ENCODE peak calls at places on chromosomes 1 and 21, in four cellular contexts. One of them, this sample, is unnamed.

GRCh38 chr1:25848531-25848930 is 10.7 kb downstream of the AUNIP start:
- DNase-seq in lung: no peak
- DNase-seq in psoas muscle: no peak
- DNase-seq in omental fat pad: no peak
- DNase-seq in this sample: no peak

GRCh38 chr1:92299477-92300125 is 742 bp downstream of the RPAP2 start:
- DNase-seq in omental fat pad: no peak
- DNase-seq in lung: no peak
- DNase-seq in psoas muscle: no peak
- DNase-seq in this sample: no peak

GRCh38 chr1:59188413-59189213 is 108.3 kb upstream of the FGGY start:
- DNase-seq in omental fat pad: no peak
- DNase-seq in lung: peak; percentile 39
- DNase-seq in psoas muscle: no peak
- DNase-seq in this sample: no peak

GRCh38 chr1:93519196-93519825 is 71.4 kb downstream of the FNBP1L start:
- DNase-seq in omental fat pad: no peak
- DNase-seq in psoas muscle: no peak
- DNase-seq in lung: no peak
- DNase-seq in this sample: no peak

GRCh38 chr1:87989346-87989745 is 660.7 kb downstream of the LMO4 start:
- DNase-seq in lung: no peak
- DNase-seq in omental fat pad: no peak
- DNase-seq in psoas muscle: no peak
- DNase-seq in this sample: no peak

GRCh38 chr1:58549231-58549958 is 2.9 kb upstream of the OMA1 start:
- DNase-seq in omental fat pad: no peak
- DNase-seq in lung: no peak
- DNase-seq in psoas muscle: no peak
- DNase-seq in this sample: no peak

GRCh38 chr1:6443339-6444115 is 19.0 kb downstream of the ESPN start:
- DNase-seq in omental fat pad: no peak
- DNase-seq in psoas muscle: no peak
- DNase-seq in lung: no peak
- DNase-seq in this sample: no peak

GRCh38 chr21:42531771-42532170 is 18.1 kb downstream of the SLC37A1 start:
- DNase-seq in lung: no peak
- DNase-seq in psoas muscle: no peak
- DNase-seq in omental fat pad: no peak
- DNase-seq in this sample: no peak

DNA sequence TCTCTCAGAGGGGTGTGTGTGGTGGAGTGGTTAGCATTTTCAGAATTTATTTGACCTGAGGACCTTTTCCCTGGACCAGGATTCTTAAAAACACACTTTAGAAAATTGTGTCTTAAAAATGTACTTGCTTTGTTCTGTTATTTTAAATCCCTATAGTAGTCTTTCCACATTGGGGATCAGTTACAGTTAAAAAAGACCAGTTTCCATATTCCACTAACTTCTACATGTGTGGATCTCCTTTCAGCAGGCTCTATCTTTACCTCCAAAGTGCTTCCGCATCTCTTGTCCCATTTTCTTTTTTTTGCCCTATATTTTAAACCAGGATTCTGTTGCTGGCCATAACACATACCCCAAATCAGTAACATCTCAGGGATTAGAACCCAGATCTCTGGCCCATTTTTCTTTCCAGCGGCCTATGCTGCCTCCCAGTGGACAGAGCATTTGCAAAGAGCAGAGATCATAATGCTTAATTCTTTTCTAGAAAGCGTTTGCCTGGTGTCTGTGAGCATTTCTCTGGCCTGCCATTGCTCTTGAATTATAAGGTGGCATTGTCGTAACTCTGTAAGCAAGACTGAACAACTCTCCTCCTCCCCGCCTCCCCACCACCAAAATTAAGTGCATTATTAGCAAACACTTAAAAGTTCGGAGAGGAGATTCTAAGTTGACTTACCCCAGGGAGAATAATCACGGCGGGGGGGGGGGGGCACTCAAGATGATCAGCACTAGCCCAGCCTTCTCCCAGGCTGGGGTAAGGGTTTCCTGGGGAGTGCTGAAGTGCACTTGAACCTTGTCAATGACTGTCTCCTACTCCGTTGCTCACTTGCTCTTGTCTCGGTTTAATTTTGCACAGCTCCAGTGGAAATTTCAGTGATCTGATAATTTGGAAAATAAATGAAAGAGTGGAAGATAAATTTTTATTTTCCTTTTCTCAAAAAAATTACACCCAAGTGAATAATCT is 58.9 kb downstream of the PBX1 start:
- DNase-seq in omental fat pad: no peak
- DNase-seq in lung: peak; percentile 50
- DNase-seq in psoas muscle: no peak
- DNase-seq in this sample: no peak
- TF ChIP-seq CTCF in omental fat pad: no peak
- TF ChIP-seq CTCF in lung: peak; percentile 20
- TF ChIP-seq CTCF in psoas muscle: peak; percentile 42
- TF ChIP-seq CTCF in this sample: no peak

GRCh38 chr21:36092676-36093075 is 22.9 kb downstream of the CBR1 start:
- DNase-seq in psoas muscle: no peak
- DNase-seq in omental fat pad: no peak
- DNase-seq in lung: no peak
- DNase-seq in this sample: no peak

GRCh38 chr21:36089946-36090345 is 20.1 kb downstream of the CBR1 start:
- DNase-seq in lung: no peak
- DNase-seq in psoas muscle: no peak
- DNase-seq in omental fat pad: no peak
- DNase-seq in this sample: no peak

GRCh38 chr21:36093512-36093911 is 23.7 kb downstream of the CBR1 start:
- DNase-seq in psoas muscle: no peak
- DNase-seq in lung: no peak
- DNase-seq in omental fat pad: no peak
- DNase-seq in this sample: no peak

GRCh38 chr21:36082140-36082742 is 12.4 kb downstream of the CBR1 start:
- DNase-seq in omental fat pad: no peak
- DNase-seq in lung: no peak
- DNase-seq in psoas muscle: no peak
- DNase-seq in this sample: no peak

GRCh38 chr21:36087362-36088138 is 17.7 kb downstream of the CBR1 start:
- DNase-seq in psoas muscle: no peak
- DNase-seq in omental fat pad: no peak
- DNase-seq in lung: no peak
- DNase-seq in this sample: no peak
- TF ChIP-seq CTCF in psoas muscle: peak; percentile 7
- TF ChIP-seq CTCF in omental fat pad: no peak
- TF ChIP-seq CTCF in lung: no peak
- TF ChIP-seq CTCF in this sample: no peak

GRCh38 chr1:37509181-37509580 is 5.4 kb downstream of the MEAF6 start:
- DNase-seq in omental fat pad: no peak
- DNase-seq in lung: no peak
- DNase-seq in psoas muscle: no peak
- DNase-seq in this sample: no peak
- TF ChIP-seq CTCF in omental fat pad: no peak
- TF ChIP-seq CTCF in lung: no peak
- TF ChIP-seq CTCF in psoas muscle: no peak
- TF ChIP-seq CTCF in this sample: no peak

DNA sequence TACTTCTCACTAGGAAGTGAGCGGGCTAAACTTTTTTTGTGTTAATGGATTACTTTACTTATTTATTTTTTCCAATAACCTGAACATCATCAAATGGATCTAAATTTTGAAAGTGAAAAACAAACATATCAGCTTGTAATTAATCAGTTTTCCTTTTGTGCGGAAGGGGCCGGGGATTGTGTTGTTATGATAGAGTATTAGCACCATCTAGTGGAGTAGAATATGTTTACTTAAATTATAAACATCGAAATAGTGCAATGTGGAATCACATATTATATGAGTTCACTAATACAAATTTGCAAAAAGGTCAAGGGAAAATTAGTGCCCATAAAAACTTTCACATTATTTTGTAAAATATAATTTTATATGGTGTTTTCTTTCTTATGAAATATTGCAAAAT is 9.1 kb downstream of the CFH start:
- DNase-seq in omental fat pad: no peak
- DNase-seq in lung: no peak
- DNase-seq in psoas muscle: no peak
- DNase-seq in this sample: no peak
- TF ChIP-seq CTCF in omental fat pad: no peak
- TF ChIP-seq CTCF in lung: peak; percentile 28
- TF ChIP-seq CTCF in psoas muscle: peak; percentile 58
- TF ChIP-seq CTCF in this sample: no peak

DNA sequence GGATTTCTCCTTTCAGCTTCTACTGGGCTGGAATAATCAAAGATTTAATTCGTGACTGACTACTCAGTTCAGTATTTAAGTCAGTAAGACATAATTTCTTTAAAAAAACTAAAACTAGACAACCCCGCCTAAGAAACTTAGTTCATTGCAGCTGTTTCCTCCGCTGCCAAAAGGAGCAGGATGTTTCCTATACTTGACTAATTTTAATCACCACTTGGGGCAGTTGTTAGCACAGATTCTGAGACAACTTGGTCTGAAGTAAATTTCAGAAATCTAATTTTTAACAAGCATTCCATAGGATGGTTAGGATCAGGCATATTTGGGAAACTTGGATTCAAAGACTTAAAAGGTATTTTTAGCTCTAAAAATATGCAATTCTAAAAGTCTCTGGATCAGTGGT is 34.0 kb downstream of the EPRS1 start:
- DNase-seq in lung: no peak
- DNase-seq in omental fat pad: no peak
- DNase-seq in psoas muscle: no peak
- DNase-seq in this sample: no peak
- TF ChIP-seq CTCF in lung: no peak
- TF ChIP-seq CTCF in omental fat pad: no peak
- TF ChIP-seq CTCF in psoas muscle: no peak
- TF ChIP-seq CTCF in this sample: no peak

DNA sequence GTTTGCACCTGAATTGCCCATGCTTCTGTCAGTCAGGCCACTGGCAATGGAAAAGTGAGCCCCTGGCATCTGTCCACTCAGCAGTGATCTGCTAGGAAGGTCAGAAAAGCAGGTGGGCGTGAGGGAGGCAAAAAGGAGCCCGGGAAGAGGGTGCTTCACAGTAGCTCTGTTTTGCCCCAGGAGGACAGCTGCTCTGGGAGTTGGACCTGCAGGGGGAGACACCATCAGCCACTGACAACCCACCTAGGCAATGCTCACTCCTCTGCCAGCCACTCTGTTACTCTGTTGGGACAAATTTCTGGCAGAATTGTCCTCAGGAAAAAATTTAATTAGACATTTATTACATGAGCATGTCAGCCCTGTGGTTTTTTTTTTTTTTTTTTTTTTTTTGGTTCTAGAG is 146.4 kb downstream of the LRIG2 start:
- DNase-seq in psoas muscle: no peak
- DNase-seq in omental fat pad: no peak
- DNase-seq in lung: no peak
- DNase-seq in this sample: no peak
- TF ChIP-seq CTCF in psoas muscle: peak; percentile 7
- TF ChIP-seq CTCF in omental fat pad: no peak
- TF ChIP-seq CTCF in lung: no peak
- TF ChIP-seq CTCF in this sample: no peak

DNA sequence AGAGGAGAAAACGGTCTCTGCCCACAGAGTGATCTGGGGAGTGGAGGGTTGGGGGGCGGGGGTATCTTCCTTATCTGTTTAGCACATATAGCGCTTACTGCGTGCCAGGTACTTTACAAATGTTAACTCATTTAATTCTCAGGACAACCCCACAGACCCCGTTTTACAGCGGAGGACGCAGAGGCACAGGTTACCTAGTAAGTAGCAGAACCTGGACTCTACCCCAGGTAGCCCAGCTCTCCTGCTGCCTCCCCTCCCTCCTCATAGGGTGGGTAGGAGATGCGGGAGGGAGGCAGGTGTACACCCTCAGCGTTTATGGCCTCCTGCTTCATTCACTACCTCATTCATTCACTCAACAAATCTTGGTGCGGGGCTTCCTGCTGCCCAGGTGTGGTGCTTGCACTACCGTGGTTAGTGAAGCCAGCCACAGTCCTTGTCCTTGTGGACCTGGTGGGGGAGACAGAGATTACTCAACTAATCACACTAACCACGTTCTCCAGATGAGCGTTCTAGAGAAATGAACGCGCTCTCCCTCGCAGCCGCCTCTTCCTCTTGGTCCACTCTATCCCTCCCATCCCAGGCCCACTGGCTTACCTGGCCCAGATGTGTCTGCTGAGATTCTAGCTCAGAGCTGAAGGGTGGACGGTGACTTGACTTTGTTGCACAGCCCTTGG is 102.0 kb downstream of the IER5 start:
- DNase-seq in lung: no peak
- DNase-seq in omental fat pad: no peak
- DNase-seq in psoas muscle: no peak
- DNase-seq in this sample: no peak
- TF ChIP-seq CTCF in lung: no peak
- TF ChIP-seq CTCF in omental fat pad: no peak
- TF ChIP-seq CTCF in psoas muscle: no peak
- TF ChIP-seq CTCF in this sample: no peak

DNA sequence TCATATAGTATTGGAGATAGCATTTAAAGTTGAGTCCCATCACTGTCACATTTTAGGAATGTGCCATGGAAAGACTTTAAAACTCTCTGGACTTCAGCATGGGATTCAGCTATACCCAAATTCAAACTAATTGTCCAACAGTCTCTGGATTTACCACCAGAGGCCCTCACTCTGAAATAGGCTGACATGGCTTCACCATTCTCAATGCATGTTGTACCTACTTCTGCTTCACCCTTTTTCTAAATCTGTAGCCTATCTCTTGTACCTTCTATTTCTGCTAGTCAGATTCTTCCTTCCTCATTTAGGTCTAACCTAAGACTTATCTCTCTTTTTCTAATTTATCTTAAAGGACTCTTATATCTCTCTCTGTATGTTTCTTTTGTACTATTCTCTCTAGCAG is 512.7 kb upstream of the ZRANB2 start:
- DNase-seq in lung: no peak
- DNase-seq in psoas muscle: no peak
- DNase-seq in omental fat pad: no peak
- DNase-seq in this sample: no peak
- TF ChIP-seq CTCF in lung: no peak
- TF ChIP-seq CTCF in psoas muscle: no peak
- TF ChIP-seq CTCF in omental fat pad: no peak
- TF ChIP-seq CTCF in this sample: no peak

This sample was measured in activated B cell treated with CpG ODN at 0.5 μM for 24 hours.